ENCODE peak calls at places on chromosomes 7 and 10, in four cellular contexts. Y, R, L and Z are unnamed samples.

GRCh38 chr10:104325436-104326430 is 12.5 kb downstream of the ITPRIP start:
- DNase-seq in L (no peak), R (no peak), Y (no peak), Z (no peak)

GRCh38 chr7:116772926-116773749 is 89.2 kb upstream of the CAPZA2 start:
- DNase-seq in L (no peak), R (no peak), Y (no peak), Z (no peak)

GRCh38 chr10:103716206-103717160 is 138.9 kb downstream of the SH3PXD2A start:
- DNase-seq in Y (no peak), L (no peak), R (no peak), Z (peak; percentile 84)

GRCh38 chr7:70215491-70215890 is 617.2 kb downstream of the AUTS2 start:
- DNase-seq in L (no peak), R (no peak), Y (no peak), Z (no peak)

GRCh38 chr7:35036361-35037171 is 719 bp downstream of the DPY19L1 start:
- DNase-seq in L (peak; percentile 64), R (peak; percentile 78), Y (peak; percentile 60), Z (peak; percentile 84)

GRCh38 chr10:132142396-132143161 is 44.2 kb upstream of the DPYSL4 start:
- DNase-seq in L (peak; percentile 62), Y (peak; percentile 30), R (peak; percentile 6), Z (peak; percentile 44)

GRCh38 chr10:132397671-132398565 is 918 bp downstream of the PWWP2B start:
- DNase-seq in Y (no peak), R (peak; percentile 69), L (no peak), Z (no peak)

GRCh38 chr7:101390901-101391301 is 28.2 kb downstream of the COL26A1 start:
- DNase-seq in L (peak; percentile 69), Y (peak; percentile 76), R (peak; percentile 57), Z (peak; percentile 89)

GRCh38 chr7:92698237-92698841 is 108.1 kb upstream of the FAM133B start:
- DNase-seq in R (peak; percentile 90), L (no peak), Y (peak; percentile 12), Z (no peak)

GRCh38 chr10:18418579-18419210 is 232.7 kb downstream of the NSUN6 start:
- DNase-seq in Y (no peak), L (no peak), R (no peak), Z (no peak)

GRCh38 chr10:3735175-3735574 is 49.8 kb downstream of the KLF6 start:
- DNase-seq in L (peak; percentile 62), Y (no peak), R (no peak), Z (peak; percentile 60)

GRCh38 chr7:109246330-109247077 is 676.8 kb downstream of the DNAJB9 start:
- DNase-seq in L (no peak), Y (no peak), R (no peak), Z (no peak)

GRCh38 chr10:107616463-107617131 is 452.1 kb upstream of the SORCS1 start:
- DNase-seq in L (no peak), Y (no peak), R (peak; percentile 75), Z (peak; percentile 0)

GRCh38 chr7:105877736-105878135 is 1.3 kb upstream of the ATXN7L1 start:
- DNase-seq in L (no peak), R (peak; percentile 33), Y (no peak), Z (no peak)

GRCh38 chr7:26857534-26858228 is 6.7 kb downstream of the SKAP2 start:
- DNase-seq in R (peak; percentile 42), L (peak; percentile 68), Y (peak; percentile 65), Z (peak; percentile 61)

GRCh38 chr7:69108041-69108440 is 490.2 kb upstream of the AUTS2 start:
- DNase-seq in Y (no peak), R (no peak), L (no peak), Z (no peak)

GRCh38 chr7:139231513-139232376 is 708 bp downstream of the UBN2 start:
- DNase-seq in L (peak; percentile 32), Y (peak; percentile 9), R (peak; percentile 64), Z (peak; percentile 50)

GRCh38 chr7:52197234-52197633 is 838.2 kb upstream of the POM121L12 start:
- DNase-seq in Y (no peak), R (no peak), L (no peak), Z (no peak)

GRCh38 chr10:104300736-104301292 is 31.8 kb downstream of the GSTO2 start:
- DNase-seq in L (no peak), R (peak; percentile 98), Y (no peak), Z (peak; percentile 85)

GRCh38 chr10:80599424-80599847 is 61.7 kb downstream of the SH2D4B start:
- DNase-seq in R (peak; percentile 50), L (peak; percentile 87), Y (peak; percentile 63), Z (peak; percentile 95)

GRCh38 chr7:120950539-120951308 is at the start of gene ING3:
- DNase-seq in Y (peak; percentile 95), R (peak; percentile 98), L (peak; percentile 98), Z (peak; percentile 99)

GRCh38 chr7:42236266-42237161 is 495 bp downstream of the GLI3 start:
- DNase-seq in L (peak; percentile 61), Y (no peak), R (peak; percentile 76), Z (peak; percentile 77)

GRCh38 chr10:44917848-44918247 is 6.7 kb downstream of the TMEM72 start:
- DNase-seq in R (no peak), Y (no peak), L (no peak), Z (no peak)

GRCh38 chr10:48764486-48764885 is 79.8 kb downstream of the WDFY4 start:
- DNase-seq in R (no peak), L (no peak), Y (no peak), Z (no peak)

GRCh38 chr10:123018531-123018930 is 9.7 kb downstream of the ACADSB start:
- DNase-seq in Y (no peak), R (no peak), L (no peak), Z (no peak)
- H3K18ac ChIP-seq in Y (no peak overlapping the region), R (no peak overlapping the region), L (no peak overlapping the region), Z (no peak overlapping the region)

GRCh38 chr7:100102950-100103840 is 1.8 kb downstream of the AP4M1 start:
- DNase-seq in L (no peak), Y (no peak), R (peak; percentile 99), Z (no peak)

GRCh38 chr7:100106633-100107032 is 5.2 kb downstream of the AP4M1 start:
- DNase-seq in R (no peak), Y (no peak), L (no peak), Z (no peak)

GRCh38 chr7:100107125-100107737 is 5.8 kb downstream of the AP4M1 start:
- DNase-seq in Y (no peak), R (no peak), L (no peak), Z (no peak)

GRCh38 chr7:100107890-100108289 is 6.4 kb downstream of the AP4M1 start:
- DNase-seq in L (no peak), R (no peak), Y (no peak), Z (no peak)

DNA sequence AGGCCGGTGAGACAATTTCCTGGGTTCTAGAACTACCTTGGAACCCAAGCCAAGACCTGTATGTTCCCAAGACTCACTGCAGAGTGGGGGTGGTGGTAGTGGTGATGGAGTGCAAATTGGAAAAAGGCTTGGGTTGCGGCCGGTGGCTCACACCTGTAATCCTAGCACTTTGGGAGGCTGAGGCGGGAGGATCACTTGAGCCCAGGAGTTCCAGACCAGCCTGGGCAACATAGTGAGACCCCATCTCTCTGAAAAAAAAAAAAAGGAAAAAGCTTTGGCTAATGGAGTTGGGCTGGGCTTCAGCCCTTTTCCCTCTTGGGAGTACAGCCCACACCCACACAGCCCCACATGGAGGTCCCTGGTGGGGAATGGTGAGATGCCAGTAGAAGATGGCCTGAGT is 4.1 kb downstream of the AP4M1 start:
- DNase-seq in R (no peak), L (no peak), Y (no peak), Z (no peak)
- H2BK120ac ChIP-seq in R (no peak overlapping the region), L (no peak overlapping the region), Y (no peak overlapping the region), Z (no peak overlapping the region)

GRCh38 chr10:72328829-72329204 is 25.9 kb downstream of the DNAJB12 start:
- DNase-seq in R (no peak), Y (no peak), L (no peak), Z (no peak)
- H3K18ac ChIP-seq in R (peak overlapping the region; percentile 72), Y (peak overlapping the region; percentile 95), L (no peak overlapping the region), Z (no peak overlapping the region)

GRCh38 chr10:14606633-14607032 is 168.1 kb downstream of the FAM107B start:
- DNase-seq in R (no peak), Y (no peak), L (no peak), Z (no peak)

GRCh38 chr10:14603539-14604102 is 171.1 kb downstream of the FAM107B start:
- DNase-seq in R (peak; percentile 37), Y (no peak), L (peak; percentile 27), Z (no peak)

GRCh38 chr10:14604181-14605142 is 170.2 kb downstream of the FAM107B start:
- DNase-seq in L (peak; percentile 45), Y (peak; percentile 78), R (peak; percentile 73), Z (peak; percentile 62)

GRCh38 chr10:14602807-14603538 is 171.7 kb downstream of the FAM107B start:
- DNase-seq in R (peak; percentile 16), Y (no peak), L (no peak), Z (peak; percentile 34)

GRCh38 chr10:14605231-14605925 is 169.3 kb downstream of the FAM107B start:
- DNase-seq in Y (no peak), R (peak; percentile 86), L (peak; percentile 17), Z (peak; percentile 46)
- H2BK120ac ChIP-seq in Y (no peak overlapping the region), R (no peak overlapping the region), L (no peak overlapping the region), Z (no peak overlapping the region)

GRCh38 chr10:95289003-95289920 is 1.5 kb downstream of the PDLIM1 start:
- DNase-seq in R (peak; percentile 65), Y (no peak), L (peak; percentile 60), Z (peak; percentile 90)
- H3K18ac ChIP-seq in R (peak overlapping the region; percentile 66), Y (no peak overlapping the region), L (no peak overlapping the region), Z (peak overlapping the region; percentile 98)

DNA sequence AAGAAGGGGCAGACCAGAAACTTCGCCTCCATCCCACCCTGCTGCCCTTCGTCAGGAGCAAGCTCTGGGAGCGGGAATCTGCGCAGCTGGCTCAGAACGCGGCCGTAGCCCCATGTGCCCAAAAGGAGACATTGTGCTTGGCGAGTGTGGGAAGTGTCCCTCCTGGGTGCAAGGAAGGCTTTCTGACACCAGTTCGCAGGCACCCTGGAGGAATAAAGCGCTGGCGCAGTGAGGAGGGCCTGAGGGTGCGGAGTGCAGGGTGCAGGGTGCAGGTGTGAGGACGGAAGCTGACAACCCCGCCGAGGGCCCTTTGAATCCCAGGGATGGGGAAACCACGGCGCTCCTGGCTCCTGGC is 811 bp downstream of the SLIT1 start:
- DNase-seq in Y (no peak), R (no peak), L (no peak), Z (no peak)
- H2BK120ac ChIP-seq in Y (no peak overlapping the region), R (no peak overlapping the region), L (no peak overlapping the region), Z (no peak overlapping the region)

GRCh38 chr10:124018886-124019525 is 74.4 kb downstream of the CHST15 start:
- DNase-seq in Y (no peak), R (no peak), L (no peak), Z (no peak)

GRCh38 chr10:124019886-124020797 is 73.3 kb downstream of the CHST15 start:
- DNase-seq in R (no peak), L (peak; percentile 64), Y (no peak), Z (peak; percentile 49)

GRCh38 chr10:124025152-124025551 is 68.2 kb downstream of the CHST15 start:
- DNase-seq in Y (no peak), L (no peak), R (no peak), Z (no peak)

GRCh38 chr10:124020871-124021823 is 72.3 kb downstream of the CHST15 start:
- DNase-seq in L (peak; percentile 55), R (no peak), Y (no peak), Z (no peak)

GRCh38 chr10:124022066-124022465 is 71.3 kb downstream of the CHST15 start:
- DNase-seq in R (no peak), L (no peak), Y (no peak), Z (no peak)
- H3K18ac ChIP-seq in R (no peak overlapping the region), L (no peak overlapping the region), Y (no peak overlapping the region), Z (no peak overlapping the region)